ENCODE peak calls at places on chromosomes 13 and 19, in nine cellular contexts. One of them, this sample, is unnamed.

GRCh38 chr19:38073806-38074685 is 150.0 kb downstream of the DPF1 start:
- DNase-seq in T-helper 1 cell: no peak
- DNase-seq in naive thymus-derived CD4-positive, alpha-beta T cell: no peak
- DNase-seq in EL: no peak
- DNase-seq in stimulated activated CD4-positive, alpha-beta T cell treated with anti-CD3 and anti-CD28 coated beads, Interleukin-1b, Interleukin-23, amount 100 ng/mL, for 1 hour: no peak
- DNase-seq in lung: no peak
- DNase-seq in M059J: no peak
- DNase-seq in uterus: no peak
- DNase-seq in amygdala: no peak
- DNase-seq in this sample: no peak

GRCh38 chr19:2084993-2085720 is 11.0 kb downstream of the MOB3A start:
- DNase-seq in T-helper 1 cell: peak; percentile 92
- DNase-seq in naive thymus-derived CD4-positive, alpha-beta T cell: peak; percentile 93
- DNase-seq in EL: peak; percentile 58
- DNase-seq in stimulated activated CD4-positive, alpha-beta T cell treated with anti-CD3 and anti-CD28 coated beads, Interleukin-1b, Interleukin-23, amount 100 ng/mL, for 1 hour: peak; percentile 92
- DNase-seq in lung: peak; percentile 81
- DNase-seq in M059J: peak; percentile 72
- DNase-seq in uterus: no peak
- DNase-seq in amygdala: no peak
- DNase-seq in this sample: peak; percentile 95

GRCh38 chr13:79621902-79622301 is 140.9 kb downstream of the NDFIP2 start:
- DNase-seq in T-helper 1 cell: no peak
- DNase-seq in naive thymus-derived CD4-positive, alpha-beta T cell: no peak
- DNase-seq in EL: no peak
- DNase-seq in stimulated activated CD4-positive, alpha-beta T cell treated with anti-CD3 and anti-CD28 coated beads, Interleukin-1b, Interleukin-23, amount 100 ng/mL, for 1 hour: no peak
- DNase-seq in lung: no peak
- DNase-seq in M059J: no peak
- DNase-seq in uterus: no peak
- DNase-seq in amygdala: no peak
- DNase-seq in this sample: no peak

GRCh38 chr19:48558018-48558684 is 6.2 kb downstream of the SULT2B1 start:
- DNase-seq in T-helper 1 cell: no peak
- DNase-seq in naive thymus-derived CD4-positive, alpha-beta T cell: no peak
- DNase-seq in EL: peak; percentile 81
- DNase-seq in stimulated activated CD4-positive, alpha-beta T cell treated with anti-CD3 and anti-CD28 coated beads, Interleukin-1b, Interleukin-23, amount 100 ng/mL, for 1 hour: no peak
- DNase-seq in lung: no peak
- DNase-seq in M059J: peak; percentile 81
- DNase-seq in uterus: no peak
- DNase-seq in amygdala: no peak
- DNase-seq in this sample: no peak

GRCh38 chr13:110716235-110716505 is 2.7 kb downstream of the ING1 start:
- DNase-seq in T-helper 1 cell: no peak
- DNase-seq in naive thymus-derived CD4-positive, alpha-beta T cell: no peak
- DNase-seq in EL: peak; percentile 31
- DNase-seq in stimulated activated CD4-positive, alpha-beta T cell treated with anti-CD3 and anti-CD28 coated beads, Interleukin-1b, Interleukin-23, amount 100 ng/mL, for 1 hour: no peak
- DNase-seq in lung: peak; percentile 52
- DNase-seq in M059J: peak; percentile 34
- DNase-seq in uterus: peak; percentile 56
- DNase-seq in amygdala: no peak
- DNase-seq in this sample: no peak

GRCh38 chr19:46206176-46206575 is 23.4 kb upstream of the IGFL1 start:
- DNase-seq in T-helper 1 cell: no peak
- DNase-seq in naive thymus-derived CD4-positive, alpha-beta T cell: no peak
- DNase-seq in EL: no peak
- DNase-seq in stimulated activated CD4-positive, alpha-beta T cell treated with anti-CD3 and anti-CD28 coated beads, Interleukin-1b, Interleukin-23, amount 100 ng/mL, for 1 hour: no peak
- DNase-seq in lung: no peak
- DNase-seq in M059J: peak; percentile 49
- DNase-seq in uterus: no peak
- DNase-seq in amygdala: no peak
- DNase-seq in this sample: no peak

GRCh38 chr19:28744014-28744413 is 468.9 kb downstream of the UQCRFS1 start:
- DNase-seq in T-helper 1 cell: no peak
- DNase-seq in naive thymus-derived CD4-positive, alpha-beta T cell: no peak
- DNase-seq in EL: no peak
- DNase-seq in stimulated activated CD4-positive, alpha-beta T cell treated with anti-CD3 and anti-CD28 coated beads, Interleukin-1b, Interleukin-23, amount 100 ng/mL, for 1 hour: no peak
- DNase-seq in lung: no peak
- DNase-seq in M059J: no peak
- DNase-seq in uterus: no peak
- DNase-seq in amygdala: no peak
- DNase-seq in this sample: no peak

GRCh38 chr13:103799028-103799427 is 732.8 kb upstream of the SLC10A2 start:
- DNase-seq in T-helper 1 cell: no peak
- DNase-seq in naive thymus-derived CD4-positive, alpha-beta T cell: no peak
- DNase-seq in EL: no peak
- DNase-seq in stimulated activated CD4-positive, alpha-beta T cell treated with anti-CD3 and anti-CD28 coated beads, Interleukin-1b, Interleukin-23, amount 100 ng/mL, for 1 hour: no peak
- DNase-seq in lung: no peak
- DNase-seq in M059J: no peak
- DNase-seq in uterus: no peak
- DNase-seq in amygdala: no peak
- DNase-seq in this sample: no peak

GRCh38 chr13:38265135-38265497 is 84.5 kb upstream of the UFM1 start:
- DNase-seq in T-helper 1 cell: no peak
- DNase-seq in naive thymus-derived CD4-positive, alpha-beta T cell: no peak
- DNase-seq in EL: no peak
- DNase-seq in stimulated activated CD4-positive, alpha-beta T cell treated with anti-CD3 and anti-CD28 coated beads, Interleukin-1b, Interleukin-23, amount 100 ng/mL, for 1 hour: no peak
- DNase-seq in lung: peak; percentile 52
- DNase-seq in M059J: no peak
- DNase-seq in uterus: no peak
- DNase-seq in amygdala: no peak
- DNase-seq in this sample: no peak

GRCh38 chr19:29687244-29687896 is 22.1 kb downstream of the PLEKHF1 start:
- DNase-seq in T-helper 1 cell: no peak
- DNase-seq in naive thymus-derived CD4-positive, alpha-beta T cell: no peak
- DNase-seq in EL: peak; percentile 95
- DNase-seq in stimulated activated CD4-positive, alpha-beta T cell treated with anti-CD3 and anti-CD28 coated beads, Interleukin-1b, Interleukin-23, amount 100 ng/mL, for 1 hour: no peak
- DNase-seq in lung: no peak
- DNase-seq in M059J: peak; percentile 88
- DNase-seq in uterus: peak; percentile 82
- DNase-seq in amygdala: no peak
- DNase-seq in this sample: no peak

GRCh38 chr13:99389520-99390304 is 82.5 kb upstream of the GPR183 start:
- DNase-seq in T-helper 1 cell: no peak
- DNase-seq in naive thymus-derived CD4-positive, alpha-beta T cell: no peak
- DNase-seq in EL: no peak
- DNase-seq in stimulated activated CD4-positive, alpha-beta T cell treated with anti-CD3 and anti-CD28 coated beads, Interleukin-1b, Interleukin-23, amount 100 ng/mL, for 1 hour: no peak
- DNase-seq in lung: no peak
- DNase-seq in M059J: no peak
- DNase-seq in uterus: no peak
- DNase-seq in amygdala: no peak
- DNase-seq in this sample: no peak

GRCh38 chr19:18507727-18508440 is 14.0 kb downstream of the ELL start:
- DNase-seq in T-helper 1 cell: no peak
- DNase-seq in naive thymus-derived CD4-positive, alpha-beta T cell: no peak
- DNase-seq in EL: no peak
- DNase-seq in stimulated activated CD4-positive, alpha-beta T cell treated with anti-CD3 and anti-CD28 coated beads, Interleukin-1b, Interleukin-23, amount 100 ng/mL, for 1 hour: no peak
- DNase-seq in lung: no peak
- DNase-seq in M059J: peak; percentile 67
- DNase-seq in uterus: no peak
- DNase-seq in amygdala: no peak
- DNase-seq in this sample: no peak

GRCh38 chr19:5932146-5932545 is 18.1 kb downstream of the CAPS start:
- DNase-seq in T-helper 1 cell: no peak
- DNase-seq in naive thymus-derived CD4-positive, alpha-beta T cell: no peak
- DNase-seq in EL: no peak
- DNase-seq in stimulated activated CD4-positive, alpha-beta T cell treated with anti-CD3 and anti-CD28 coated beads, Interleukin-1b, Interleukin-23, amount 100 ng/mL, for 1 hour: no peak
- DNase-seq in lung: no peak
- DNase-seq in M059J: no peak
- DNase-seq in uterus: no peak
- DNase-seq in amygdala: no peak
- DNase-seq in this sample: no peak

GRCh38 chr19:54434112-54434861 is 14.7 kb upstream of the LENG8 start:
- DNase-seq in T-helper 1 cell: no peak
- DNase-seq in naive thymus-derived CD4-positive, alpha-beta T cell: no peak
- DNase-seq in EL: no peak
- DNase-seq in stimulated activated CD4-positive, alpha-beta T cell treated with anti-CD3 and anti-CD28 coated beads, Interleukin-1b, Interleukin-23, amount 100 ng/mL, for 1 hour: no peak
- DNase-seq in lung: no peak
- DNase-seq in M059J: no peak
- DNase-seq in uterus: no peak
- DNase-seq in amygdala: no peak
- DNase-seq in this sample: no peak

GRCh38 chr13:79451500-79451962 is 29.4 kb upstream of the NDFIP2 start:
- DNase-seq in T-helper 1 cell: peak; percentile 63
- DNase-seq in naive thymus-derived CD4-positive, alpha-beta T cell: peak; percentile 37
- DNase-seq in EL: peak; percentile 97
- DNase-seq in stimulated activated CD4-positive, alpha-beta T cell treated with anti-CD3 and anti-CD28 coated beads, Interleukin-1b, Interleukin-23, amount 100 ng/mL, for 1 hour: peak; percentile 70
- DNase-seq in lung: no peak
- DNase-seq in M059J: peak; percentile 94
- DNase-seq in uterus: no peak
- DNase-seq in amygdala: no peak
- DNase-seq in this sample: peak; percentile 36

GRCh38 chr19:43306097-43306496 is 36.8 kb upstream of the PSG9 start:
- DNase-seq in T-helper 1 cell: no peak
- DNase-seq in naive thymus-derived CD4-positive, alpha-beta T cell: no peak
- DNase-seq in EL: peak; percentile 68
- DNase-seq in stimulated activated CD4-positive, alpha-beta T cell treated with anti-CD3 and anti-CD28 coated beads, Interleukin-1b, Interleukin-23, amount 100 ng/mL, for 1 hour: no peak
- DNase-seq in lung: no peak
- DNase-seq in M059J: peak; percentile 83
- DNase-seq in uterus: no peak
- DNase-seq in amygdala: no peak
- DNase-seq in this sample: no peak

GRCh38 chr13:27619711-27620376 is 485 bp downstream of the LNX2 start:
- DNase-seq in T-helper 1 cell: peak; percentile 25
- DNase-seq in naive thymus-derived CD4-positive, alpha-beta T cell: peak; percentile 46
- DNase-seq in EL: peak; percentile 46
- DNase-seq in stimulated activated CD4-positive, alpha-beta T cell treated with anti-CD3 and anti-CD28 coated beads, Interleukin-1b, Interleukin-23, amount 100 ng/mL, for 1 hour: no peak
- DNase-seq in lung: peak; percentile 41
- DNase-seq in M059J: peak; percentile 43
- DNase-seq in uterus: peak; percentile 37
- DNase-seq in amygdala: peak; percentile 54
- DNase-seq in this sample: peak; percentile 55

GRCh38 chr13:33322474-33322827 is 36.9 kb upstream of the STARD13 start:
- DNase-seq in T-helper 1 cell: no peak
- DNase-seq in naive thymus-derived CD4-positive, alpha-beta T cell: no peak
- DNase-seq in EL: peak; percentile 85
- DNase-seq in stimulated activated CD4-positive, alpha-beta T cell treated with anti-CD3 and anti-CD28 coated beads, Interleukin-1b, Interleukin-23, amount 100 ng/mL, for 1 hour: no peak
- DNase-seq in lung: no peak
- DNase-seq in M059J: no peak
- DNase-seq in uterus: peak; percentile 79
- DNase-seq in amygdala: no peak
- DNase-seq in this sample: no peak

GRCh38 chr19:23823952-23824389 is 65.3 kb upstream of the ZNF681 start:
- DNase-seq in T-helper 1 cell: no peak
- DNase-seq in naive thymus-derived CD4-positive, alpha-beta T cell: no peak
- DNase-seq in EL: peak; percentile 19
- DNase-seq in stimulated activated CD4-positive, alpha-beta T cell treated with anti-CD3 and anti-CD28 coated beads, Interleukin-1b, Interleukin-23, amount 100 ng/mL, for 1 hour: no peak
- DNase-seq in lung: no peak
- DNase-seq in M059J: peak; percentile 39
- DNase-seq in uterus: no peak
- DNase-seq in amygdala: no peak
- DNase-seq in this sample: no peak

This sample was measured in stimulated activated naive CD4-positive, alpha-beta T cell.